ENCODE peak calls at places on chromosomes 2 and 18, in ten cellular contexts. One of them, this sample, is unnamed.

GRCh38 chr18:38545071-38545470 is 979.5 kb upstream of the CELF4 start:
- DNase-seq in RPMI7951: no peak
- DNase-seq in ovary: no peak
- DNase-seq in adrenal gland: no peak
- DNase-seq in activated naive CD4-positive, alpha-beta T cell: no peak
- DNase-seq in AG08396: no peak
- DNase-seq in cardiac muscle cell: peak; percentile 1
- DNase-seq in epithelial cell of proximal tubule: no peak
- DNase-seq in T-cell: no peak
- DNase-seq in G401: no peak
- DNase-seq in this sample: no peak

GRCh38 chr2:199356412-199356811 is 101.3 kb downstream of the SATB2 start:
- DNase-seq in RPMI7951: no peak
- DNase-seq in G401: no peak
- DNase-seq in ovary: no peak
- DNase-seq in activated naive CD4-positive, alpha-beta T cell: no peak
- DNase-seq in epithelial cell of proximal tubule: no peak
- DNase-seq in cardiac muscle cell: no peak
- DNase-seq in T-cell: no peak
- DNase-seq in AG08396: peak; percentile 7
- DNase-seq in adrenal gland: no peak
- DNase-seq in this sample: no peak

GRCh38 chr2:154261473-154262027 is 389.8 kb downstream of the GALNT13 start:
- DNase-seq in AG08396: no peak
- DNase-seq in G401: no peak
- DNase-seq in activated naive CD4-positive, alpha-beta T cell: no peak
- DNase-seq in adrenal gland: no peak
- DNase-seq in cardiac muscle cell: no peak
- DNase-seq in T-cell: no peak
- DNase-seq in epithelial cell of proximal tubule: no peak
- DNase-seq in RPMI7951: no peak
- DNase-seq in ovary: no peak
- DNase-seq in this sample: no peak

GRCh38 chr2:11411768-11412448 is 54.1 kb downstream of the E2F6 start:
- DNase-seq in G401: peak; percentile 75
- DNase-seq in RPMI7951: peak; percentile 67
- DNase-seq in epithelial cell of proximal tubule: no peak
- DNase-seq in T-cell: no peak
- DNase-seq in activated naive CD4-positive, alpha-beta T cell: no peak
- DNase-seq in AG08396: peak; percentile 69
- DNase-seq in ovary: no peak
- DNase-seq in cardiac muscle cell: peak; percentile 73
- DNase-seq in adrenal gland: peak; percentile 40
- DNase-seq in this sample: peak; percentile 44

GRCh38 chr2:65429799-65430514 is 2.4 kb downstream of the SPRED2 start:
- DNase-seq in cardiac muscle cell: no peak
- DNase-seq in RPMI7951: no peak
- DNase-seq in ovary: no peak
- DNase-seq in T-cell: no peak
- DNase-seq in adrenal gland: no peak
- DNase-seq in G401: peak; percentile 72
- DNase-seq in AG08396: no peak
- DNase-seq in epithelial cell of proximal tubule: no peak
- DNase-seq in activated naive CD4-positive, alpha-beta T cell: no peak
- DNase-seq in this sample: peak; percentile 40

GRCh38 chr2:73611193-73611592 is 31.0 kb downstream of the NAT8 start:
- DNase-seq in ovary: no peak
- DNase-seq in G401: no peak
- DNase-seq in RPMI7951: no peak
- DNase-seq in activated naive CD4-positive, alpha-beta T cell: no peak
- DNase-seq in cardiac muscle cell: no peak
- DNase-seq in AG08396: no peak
- DNase-seq in T-cell: no peak
- DNase-seq in epithelial cell of proximal tubule: no peak
- DNase-seq in adrenal gland: no peak
- DNase-seq in this sample: no peak

GRCh38 chr18:40529478-40529877 is 1425.6 kb upstream of the PIK3C3 start:
- DNase-seq in ovary: no peak
- DNase-seq in epithelial cell of proximal tubule: peak; percentile 3
- DNase-seq in G401: no peak
- DNase-seq in adrenal gland: no peak
- DNase-seq in AG08396: no peak
- DNase-seq in T-cell: no peak
- DNase-seq in cardiac muscle cell: peak; percentile 43
- DNase-seq in activated naive CD4-positive, alpha-beta T cell: no peak
- DNase-seq in RPMI7951: no peak
- DNase-seq in this sample: no peak

GRCh38 chr2:133489641-133490411 is 78.4 kb downstream of the NCKAP5 start:
- DNase-seq in RPMI7951: no peak
- DNase-seq in activated naive CD4-positive, alpha-beta T cell: no peak
- DNase-seq in cardiac muscle cell: peak; percentile 66
- DNase-seq in ovary: peak; percentile 42
- DNase-seq in epithelial cell of proximal tubule: no peak
- DNase-seq in T-cell: no peak
- DNase-seq in AG08396: peak; percentile 36
- DNase-seq in adrenal gland: peak; percentile 22
- DNase-seq in G401: no peak
- DNase-seq in this sample: peak; percentile 29

GRCh38 chr2:169528271-169528701 is 18.8 kb downstream of the KLHL41 start:
- DNase-seq in T-cell: peak; percentile 64
- DNase-seq in adrenal gland: peak; percentile 73
- DNase-seq in activated naive CD4-positive, alpha-beta T cell: peak; percentile 13
- DNase-seq in epithelial cell of proximal tubule: no peak
- DNase-seq in G401: peak; percentile 55
- DNase-seq in AG08396: peak; percentile 58
- DNase-seq in RPMI7951: peak; percentile 60
- DNase-seq in cardiac muscle cell: peak; percentile 67
- DNase-seq in ovary: peak; percentile 66
- DNase-seq in this sample: no peak

GRCh38 chr2:34104601-34105000 is 505.5 kb upstream of the FAM98A start:
- DNase-seq in ovary: no peak
- DNase-seq in G401: no peak
- DNase-seq in activated naive CD4-positive, alpha-beta T cell: no peak
- DNase-seq in adrenal gland: no peak
- DNase-seq in AG08396: no peak
- DNase-seq in cardiac muscle cell: peak; percentile 9
- DNase-seq in epithelial cell of proximal tubule: peak; percentile 80
- DNase-seq in T-cell: no peak
- DNase-seq in RPMI7951: peak; percentile 56
- DNase-seq in this sample: no peak

GRCh38 chr2:55165567-55165966 is 66.5 kb downstream of the CLHC1 start:
- DNase-seq in T-cell: no peak
- DNase-seq in adrenal gland: no peak
- DNase-seq in activated naive CD4-positive, alpha-beta T cell: no peak
- DNase-seq in RPMI7951: peak; percentile 74
- DNase-seq in ovary: no peak
- DNase-seq in AG08396: peak; percentile 61
- DNase-seq in epithelial cell of proximal tubule: no peak
- DNase-seq in cardiac muscle cell: peak; percentile 54
- DNase-seq in G401: no peak
- DNase-seq in this sample: peak; percentile 74